ENCODE peak calls at places on chromosomes 3 and 15, in ten cellular contexts. R, E, X, G, S, B, V, L, H and C are unnamed samples. For H3K27me3, the result is how much of the 10 kb centered on the place peaks cover.

GRCh38 chr3:141643816-141644215 is 94.3 kb upstream of the RNF7 start:
- DNase-seq in L (no peak), S (peak), G (no peak), E (no peak), V (no peak), R (no peak), X (no peak), H (no peak), B (no peak), C (no peak)

GRCh38 chr15:72237286-72238224 is 6.6 kb upstream of the PKM start:
- DNase-seq in B (peak), E (no peak), X (peak), S (peak), H (peak), G (peak), L (no peak), V (peak), R (peak), C (peak)

GRCh38 chr15:63971427-63971805 is 74.9 kb downstream of the DAPK2 start:
- DNase-seq in S (no peak), E (no peak), L (no peak), X (no peak), H (peak), R (peak), V (no peak), B (peak), G (no peak), C (no peak)

GRCh38 chr15:60918234-60918964 is 310.7 kb downstream of the RORA start:
- DNase-seq in S (peak), G (no peak), L (no peak), E (peak), V (no peak), H (no peak), B (peak), R (no peak), X (no peak), C (no peak)

GRCh38 chr15:98983333-98983732 is 24.3 kb downstream of the PGPEP1L start:
- DNase-seq in S (peak), X (peak), E (peak), H (no peak), R (no peak), G (peak), V (peak), B (peak), L (no peak), C (peak)

GRCh38 chr3:169668957-169669681 is 5.6 kb upstream of the MECOM start:
- DNase-seq in R (peak), H (no peak), L (peak), X (peak), B (peak), S (peak), E (peak), G (peak), V (peak), C (no peak)

GRCh38 chr15:85073556-85074194 is 92.0 kb downstream of the PDE8A start:
- DNase-seq in R (no peak), G (peak), L (no peak), V (peak), E (no peak), H (no peak), B (no peak), X (no peak), S (peak), C (no peak)

GRCh38 chr15:85770014-85770721 is 24.6 kb downstream of the KLHL25 start:
- DNase-seq in R (no peak), V (peak), X (no peak), G (no peak), B (no peak), S (peak), E (no peak), L (no peak), H (no peak), C (no peak)

GRCh38 chr3:64319391-64319790 is 94.1 kb upstream of the PRICKLE2 start:
- DNase-seq in S (no peak), G (no peak), V (no peak), H (no peak), L (no peak), X (no peak), B (no peak), R (no peak), E (no peak), C (no peak)

GRCh38 chr3:178419078-178419477 is 117.2 kb upstream of the KCNMB2 start:
- DNase-seq in H (no peak), G (peak), V (peak), X (no peak), S (peak), B (no peak), R (no peak), E (no peak), L (no peak), C (no peak)

GRCh38 chr3:129310111-129310601 is 31.5 kb downstream of the HMCES start:
- DNase-seq in G (no peak), S (peak), E (no peak), R (no peak), H (no peak), B (peak), V (no peak), X (no peak), L (no peak), C (no peak)

GRCh38 chr15:43293402-43293801 is 26.7 kb upstream of the TGM5 start:
- DNase-seq in V (no peak), X (no peak), L (no peak), G (no peak), B (no peak), H (no peak), S (no peak), R (no peak), E (peak), C (no peak)

GRCh38 chr3:57646723-57647122 is 46.2 kb downstream of the DENND6A start:
- DNase-seq in L (no peak), R (no peak), V (peak), S (peak), B (no peak), E (no peak), X (peak), H (no peak), G (peak), C (no peak)

GRCh38 chr15:44715797-44716334 is 4.5 kb downstream of the B2M start:
- DNase-seq in S (no peak), V (no peak), X (no peak), R (no peak), B (no peak), E (no peak), L (no peak), G (no peak), H (no peak), C (no peak)

GRCh38 chr3:72658466-72659100 is 189.7 kb downstream of the SHQ1 start:
- DNase-seq in G (no peak), X (no peak), S (peak), R (no peak), L (no peak), E (no peak), V (no peak), H (no peak), B (no peak), C (no peak)

GRCh38 chr3:65619391-65620298 is 419.1 kb downstream of the MAGI1 start:
- DNase-seq in G (peak), V (peak), S (no peak), E (no peak), H (no peak), R (no peak), X (no peak), L (no peak), B (no peak), C (no peak)

GRCh38 chr15:34725565-34725964 is 29.2 kb downstream of the GJD2 start:
- DNase-seq in R (no peak), L (no peak), V (peak), S (no peak), H (no peak), B (no peak), E (no peak), G (peak), X (no peak), C (no peak)

GRCh38 chr3:119965692-119966091 is 128.6 kb downstream of the GSK3B start:
- DNase-seq in V (no peak), E (no peak), X (no peak), L (no peak), R (no peak), S (no peak), G (no peak), B (no peak), H (no peak), C (no peak)

GRCh38 chr15:38819343-38819858 is 254.8 kb upstream of the RASGRP1 start:
- DNase-seq in B (no peak), X (no peak), V (no peak), L (no peak), G (no peak), S (no peak), R (no peak), E (no peak), H (no peak), C (no peak)

GRCh38 chr3:29922990-29923746 is 642.3 kb downstream of the RBMS3 start:
- DNase-seq in B (peak), V (peak), G (peak), S (peak), R (no peak), E (no peak), H (no peak), L (no peak), X (peak), C (no peak)

GRCh38 chr3:152056481-152056880 is 183.0 kb downstream of the SUCNR1 start:
- DNase-seq in H (no peak), G (no peak), R (no peak), E (no peak), B (no peak), X (no peak), V (no peak), S (no peak), L (no peak), C (no peak)

GRCh38 chr15:25848769-25849430 is 14.2 kb downstream of the ATP10A start:
- DNase-seq in V (no peak), L (no peak), R (no peak), B (no peak), S (no peak), E (no peak), G (no peak), X (no peak), H (no peak), C (no peak)

GRCh38 chr15:57297163-57297593 is 79.1 kb upstream of the CGNL1 start:
- DNase-seq in B (no peak), R (no peak), V (no peak), H (no peak), X (no peak), L (no peak), E (no peak), S (no peak), G (no peak), C (no peak)

GRCh38 chr3:24496529-24497482 is 2.2 kb upstream of the THRB start:
- DNase-seq in E (peak), L (peak), R (peak), G (peak), V (peak), S (no peak), X (peak), H (no peak), B (peak), C (peak)

GRCh38 chr15:84816694-84817460 is at the start of gene ALPK3:
- DNase-seq in H (no peak), G (no peak), R (peak), S (no peak), V (peak), L (peak), E (peak), X (no peak), B (peak), C (peak)

GRCh38 chr3:175270199-175270837 is 411.2 kb downstream of the NAALADL2 start:
- DNase-seq in H (no peak), V (peak), E (no peak), B (no peak), X (no peak), S (no peak), G (peak), L (no peak), R (no peak), C (no peak)

GRCh38 chr3:114411292-114411691 is 117.5 kb downstream of the TIGIT start:
- DNase-seq in H (no peak), S (no peak), R (no peak), G (peak), L (no peak), V (peak), B (no peak), X (no peak), E (no peak), C (no peak)

GRCh38 chr3:194396897-194397756 is 1.9 kb downstream of the GP5 start:
- DNase-seq in H (no peak), G (peak), L (no peak), E (no peak), X (no peak), R (no peak), V (peak), B (no peak), S (peak), C (no peak)

GRCh38 chr15:29631076-29632070 is 190.9 kb downstream of the TJP1 start:
- DNase-seq in B (peak), L (peak), R (no peak), E (peak), V (peak), X (no peak), G (peak), H (no peak), S (no peak), C (no peak)

GRCh38 chr15:37888356-37888755 is 46.1 kb upstream of the TMCO5A start:
- DNase-seq in G (no peak), E (no peak), L (no peak), R (no peak), X (no peak), V (peak), S (no peak), H (no peak), B (no peak), C (no peak)

GRCh38 chr15:62462268-62462667 is 297.2 kb upstream of the C2CD4B start:
- DNase-seq in S (no peak), G (no peak), H (no peak), R (peak), L (no peak), X (no peak), B (no peak), E (no peak), V (no peak), C (no peak)

GRCh38 chr3:136943396-136943795 is 14.4 kb upstream of the IL20RB start:
- DNase-seq in V (no peak), X (no peak), R (no peak), L (no peak), G (no peak), E (no peak), B (no peak), S (no peak), H (no peak), C (no peak)

GRCh38 chr3:68909719-68910118 is 22.6 kb downstream of the TAFA4 start:
- DNase-seq in R (no peak), S (no peak), B (no peak), V (no peak), E (no peak), H (no peak), X (no peak), L (no peak), G (no peak), C (no peak)

GRCh38 chr3:68904064-68904463 is 28.3 kb downstream of the TAFA4 start:
- DNase-seq in E (no peak), S (no peak), R (no peak), V (no peak), H (no peak), X (no peak), L (no peak), B (no peak), G (no peak), C (no peak)

DNA sequence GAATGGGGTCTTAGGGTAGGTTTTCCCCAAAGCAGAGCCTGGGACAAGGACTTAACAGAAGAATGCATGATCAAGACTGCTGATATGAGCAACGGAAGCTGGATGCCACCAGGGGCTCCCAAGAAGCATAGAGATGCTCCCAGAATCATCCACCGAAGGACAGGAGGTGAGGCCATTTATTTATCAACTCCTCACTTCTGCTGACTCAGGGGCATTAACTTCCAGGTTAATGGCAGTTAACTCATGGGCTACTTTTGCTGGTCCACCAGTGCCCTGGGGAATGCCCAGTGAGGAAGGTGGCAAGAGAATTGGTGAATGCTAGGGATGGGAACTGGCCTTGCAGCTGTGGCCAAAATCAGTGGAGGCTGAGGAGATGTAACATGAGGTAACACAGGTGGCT is 27.8 kb downstream of the TAFA4 start:
- DNase-seq in G (no peak), X (no peak), L (no peak), V (no peak), H (no peak), R (no peak), E (no peak), S (no peak), B (no peak), C (no peak)
- H3K27me3 ChIP-seq in G (under half), X (under half), L (under half), V (under half), H (under half), R (under half), E (under half), S (under half), B (under half), C (under half)

GRCh38 chr15:66169625-66170024 is 83.9 kb downstream of the MEGF11 start:
- DNase-seq in L (no peak), E (no peak), V (no peak), S (no peak), R (no peak), B (no peak), G (no peak), H (no peak), X (no peak), C (no peak)
- H3K27me3 ChIP-seq in L (under half), E (under half), V (under half), S (under half), R (under half), B (under half), G (under half), H (under half), X (under half), C (under half)

DNA sequence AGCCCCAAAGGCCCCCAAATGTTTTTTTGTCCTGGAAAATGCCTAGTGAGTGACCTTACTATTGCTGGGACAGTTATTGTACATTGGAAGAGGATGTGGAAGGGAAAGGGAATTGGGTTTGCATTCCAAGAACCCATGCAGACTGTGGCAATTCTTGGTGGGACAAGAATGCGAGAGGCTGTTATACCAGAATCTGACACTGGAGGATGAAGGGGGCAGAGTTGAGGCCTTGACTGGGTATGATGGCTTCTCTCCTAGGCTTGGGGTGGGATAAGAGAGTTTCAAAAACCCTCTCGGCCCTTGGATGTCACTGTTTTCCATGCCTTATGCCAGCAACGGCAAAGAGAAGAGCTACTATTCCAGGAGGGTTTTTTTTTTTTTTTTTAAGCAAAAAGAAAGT is 25.3 kb downstream of the IL16 start:
- DNase-seq in R (no peak), H (no peak), L (no peak), G (no peak), B (no peak), E (no peak), S (no peak), X (no peak), V (no peak), C (no peak)
- H3K27me3 ChIP-seq in R (under half), H (under half), L (under half), G (under half), B (under half), E (under half), S (under half), X (under half), V (under half), C (under half)

DNA sequence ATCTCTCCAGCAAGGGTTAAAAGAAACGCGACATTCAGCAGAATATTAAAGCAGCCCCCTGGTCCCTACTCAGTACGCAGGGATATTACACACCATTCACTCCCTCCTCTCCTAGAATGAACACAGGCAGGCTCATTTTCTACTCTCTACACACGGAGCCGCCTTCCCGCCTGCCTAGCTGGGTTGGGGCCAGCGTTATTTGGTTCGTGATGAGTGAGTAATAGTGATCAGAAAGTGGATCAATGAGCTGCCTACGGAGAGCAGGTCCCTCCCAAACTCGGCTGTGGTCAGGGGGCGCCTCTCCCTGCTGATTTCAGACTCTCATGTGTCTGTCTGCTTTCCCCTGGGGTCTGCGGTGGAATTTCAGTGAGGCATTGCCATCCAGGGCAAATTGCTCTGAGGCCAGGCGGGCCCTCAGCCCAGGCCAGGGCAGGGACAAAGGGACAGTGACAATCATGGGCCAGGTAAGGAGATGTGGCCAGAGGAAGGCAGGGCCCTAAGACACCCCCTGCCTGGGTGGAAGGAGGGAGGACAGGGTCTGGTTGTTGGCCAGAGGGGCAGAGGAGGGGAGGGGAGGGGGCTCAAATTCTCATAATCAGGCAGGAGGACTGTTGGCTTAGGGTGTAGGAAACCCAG is 2.9 kb downstream of the EPHB1 start:
- DNase-seq in R (no peak), S (no peak), L (no peak), E (no peak), V (no peak), H (no peak), B (no peak), X (no peak), G (no peak), C (no peak)
- H3K27me3 ChIP-seq in R (under half), S (under half), L (under half), E (under half), V (under half), H (under half), B (under half), X (under half), G (under half), C (under half)

GRCh38 chr15:28098766-28099554 is at the start of gene OCA2:
- DNase-seq in E (peak), X (no peak), R (peak), H (peak), B (peak), G (peak), L (peak), V (peak), S (no peak), C (peak)
- H3K27me3 ChIP-seq in E (under half), X (half or more), R (under half), H (under half), B (half or more), G (under half), L (under half), V (under half), S (under half), C (under half)

DNA sequence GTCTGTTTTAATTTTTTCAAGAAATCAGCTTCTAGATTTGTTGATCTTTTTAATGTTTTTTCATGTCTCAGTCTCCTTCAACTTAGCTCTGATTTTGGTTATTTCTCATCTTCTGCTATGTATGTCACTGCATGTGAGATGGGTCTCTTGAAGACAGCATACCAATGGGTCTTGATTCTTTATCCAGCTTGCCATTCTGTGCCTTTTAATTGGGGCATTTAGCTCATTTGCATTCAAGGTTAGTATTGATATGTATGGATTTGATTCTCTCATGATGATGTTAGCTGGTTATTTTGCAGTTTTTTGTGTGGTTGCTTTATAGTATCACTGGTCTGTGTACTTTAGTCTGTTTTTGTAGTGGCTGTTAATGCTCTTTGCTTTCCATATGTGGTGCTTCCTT is 39.4 kb downstream of the CEP63 start:
- DNase-seq in X (no peak), G (no peak), B (no peak), R (no peak), V (no peak), S (no peak), H (no peak), L (no peak), E (no peak), C (no peak)
- H3K27me3 ChIP-seq in X (under half), G (under half), B (under half), R (under half), V (under half), S (under half), H (under half), L (under half), E (under half), C (under half)

GRCh38 chr3:14846481-14846880 is 27.7 kb downstream of the FGD5 start:
- DNase-seq in H (no peak), G (no peak), V (no peak), R (no peak), E (no peak), L (no peak), S (no peak), B (no peak), X (no peak), C (no peak)
- H3K27me3 ChIP-seq in H (under half), G (under half), V (under half), R (under half), E (under half), L (under half), S (under half), B (under half), X (under half), C (under half)

GRCh38 chr15:96356494-96357455 is 26.3 kb downstream of the NR2F2 start:
- DNase-seq in S (peak), X (peak), L (peak), R (peak), E (peak), G (peak), B (peak), V (peak), H (peak), C (peak)

GRCh38 chr15:96353931-96354730 is 23.6 kb downstream of the NR2F2 start:
- DNase-seq in L (no peak), G (no peak), E (no peak), H (no peak), V (peak), R (peak), S (no peak), B (no peak), X (no peak), C (peak)

GRCh38 chr15:96354731-96355560 is 24.4 kb downstream of the NR2F2 start:
- DNase-seq in H (no peak), X (no peak), V (peak), S (peak), R (no peak), E (no peak), B (no peak), L (no peak), G (peak), C (no peak)

GRCh38 chr15:96353378-96353930 is 23.0 kb downstream of the NR2F2 start:
- DNase-seq in G (no peak), H (no peak), E (no peak), V (no peak), R (no peak), B (no peak), S (no peak), X (no peak), L (no peak), C (no peak)

GRCh38 chr15:96355561-96356129 is 25.1 kb downstream of the NR2F2 start:
- DNase-seq in E (no peak), S (no peak), L (no peak), G (no peak), R (peak), B (no peak), X (no peak), H (no peak), V (no peak), C (no peak)
- H3K27me3 ChIP-seq in E (under half), S (under half), L (under half), G (under half), R (under half), B (half or more), X (under half), H (half or more), V (under half), C (under half)